ENCODE peak calls at places on chromosomes 4 and X, in five cellular contexts. Z is HL-60; V is H9; Q is NCI-H146; L is naive thymus-derived CD4-positive, alpha-beta T cell. S is an unnamed sample.

GRCh38 chr4:108411836-108412235 is 208.5 kb upstream of the RPL34 start:
- DNase-seq in Q (no peak), V (no peak), Z (no peak), L (no peak), S (no peak)

GRCh38 chr4:152535236-152535902 is 523 bp downstream of the FBXW7 start:
- DNase-seq in V (no peak), Z (no peak), L (no peak), Q (peak), S (no peak)

GRCh38 chr4:105274504-105274903 is 127.8 kb downstream of the TET2 start:
- DNase-seq in Q (no peak), L (no peak), V (no peak), Z (no peak), S (no peak)

GRCh38 chr4:124121511-124121934 is 591.0 kb downstream of the ANKRD50 start:
- DNase-seq in Q (no peak), L (no peak), V (no peak), Z (no peak), S (peak)

GRCh38 chr4:119683518-119683917 is 54.9 kb upstream of the PDE5A start:
- DNase-seq in Z (no peak), L (no peak), V (no peak), Q (no peak), S (no peak)

GRCh38 chr4:40749717-40750460 is at the start of gene NSUN7:
- DNase-seq in Q (peak), Z (no peak), V (peak), L (peak), S (peak)

GRCh38 chr4:173448919-173449641 is 50.2 kb upstream of the SCRG1 start:
- DNase-seq in V (no peak), Q (peak), L (no peak), Z (no peak), S (no peak)

GRCh38 chr4:68498413-68499007 is 51.2 kb downstream of the TMPRSS11E start:
- DNase-seq in V (peak), Z (peak), L (peak), Q (peak), S (no peak)

GRCh38 chr4:51870441-51871188 is 27.7 kb downstream of the DCUN1D4 start:
- DNase-seq in V (no peak), Z (no peak), L (no peak), Q (no peak), S (no peak)

GRCh38 chrX:150146271-150146888 is 208.1 kb upstream of the EOLA2 start:
- DNase-seq in Q (no peak), Z (no peak), V (no peak), L (no peak), S (peak)

GRCh38 chr4:52958232-52958631 is 96.1 kb downstream of the RASL11B start:
- DNase-seq in V (no peak), Q (no peak), L (no peak), Z (no peak), S (no peak)

GRCh38 chr4:87949961-87950360 is 25.6 kb upstream of the SPP1 start:
- DNase-seq in Q (no peak), Z (no peak), L (no peak), V (no peak), S (peak)

GRCh38 chr4:61185288-61185687 is 14.8 kb upstream of the ADGRL3 start:
- DNase-seq in Q (no peak), Z (no peak), L (no peak), V (no peak), S (no peak)

GRCh38 chr4:22672519-22672918 is 20.2 kb upstream of the GBA3 start:
- DNase-seq in V (no peak), Q (no peak), L (peak), Z (no peak), S (no peak)

GRCh38 chr4:15232725-15233597 is 194.9 kb upstream of the C1QTNF7 start:
- DNase-seq in Q (peak), Z (no peak), L (peak), V (no peak), S (no peak)

GRCh38 chr4:71275004-71275403 is 63.8 kb upstream of the SLC4A4 start:
- DNase-seq in L (no peak), Q (no peak), Z (no peak), V (no peak), S (no peak)